ENCODE peak calls at places on chromosomes 1 and 21, in four cellular contexts. O is WTC11, L is K562, N is HepG2. T is an unnamed sample.
A peak's percentile ranks its signal among the peaks of the same experiment; 100 is the strongest.

GRCh38 chr1:39960461-39960958 is 5.6 kb downstream of the MFSD2A start:
- DNase-seq in L (peak; percentile 42), N (no peak), O (no peak), T (peak; percentile 58)

GRCh38 chr1:232980336-232980978 is 30.0 kb downstream of the NTPCR start:
- DNase-seq in N (no peak), O (peak; percentile 33), L (no peak), T (no peak)

GRCh38 chr1:96059276-96059675 is 662.3 kb upstream of the PTBP2 start:
- DNase-seq in L (no peak), N (no peak), O (no peak), T (no peak)

GRCh38 chr1:204560590-204560989 is 44.4 kb downstream of the MDM4 start:
- DNase-seq in O (no peak), N (no peak), L (no peak), T (no peak)

GRCh38 chr1:201360486-201360885 is 17.0 kb downstream of the TNNT2 start:
- DNase-seq in N (no peak), O (no peak), L (no peak), T (no peak)

GRCh38 chr21:45986316-45987051 is 4.9 kb downstream of the COL6A1 start:
- DNase-seq in N (no peak), O (peak; percentile 8), L (no peak), T (no peak)

GRCh38 chr1:235725493-235725892 is 75.9 kb upstream of the GNG4 start:
- DNase-seq in N (no peak), L (no peak), O (no peak), T (no peak)

GRCh38 chr1:192610114-192610958 is 25.6 kb upstream of the RGS13 start:
- DNase-seq in L (no peak), O (no peak), N (no peak), T (no peak)

GRCh38 chr1:25055045-25055780 is 125.1 kb upstream of the RUNX3 start:
- DNase-seq in L (no peak), N (no peak), O (no peak), T (no peak)

GRCh38 chr1:11943619-11944018 is 9.1 kb downstream of the PLOD1 start:
- DNase-seq in L (no peak), O (no peak), N (no peak), T (no peak)

GRCh38 chr1:99728494-99729235 is 37.8 kb downstream of the FRRS1 start:
- DNase-seq in O (peak; percentile 27), L (peak; percentile 62), N (peak; percentile 56), T (no peak)

GRCh38 chr1:39671433-39671792 is 494 bp downstream of the NT5C1A start:
- DNase-seq in O (peak; percentile 53), N (no peak), L (peak; percentile 29), T (no peak)

GRCh38 chr1:233281711-233282581 is 13.6 kb downstream of the PCNX2 start:
- DNase-seq in L (no peak), O (no peak), N (no peak), T (peak; percentile 38)

GRCh38 chr1:234645964-234646363 is 36.0 kb upstream of the IRF2BP2 start:
- DNase-seq in L (no peak), O (no peak), N (no peak), T (no peak)

GRCh38 chr1:234643850-234644134 is 33.8 kb upstream of the IRF2BP2 start:
- DNase-seq in N (no peak), L (no peak), O (no peak), T (no peak)

GRCh38 chr1:234644928-234645327 is 35.0 kb upstream of the IRF2BP2 start:
- DNase-seq in N (no peak), L (no peak), O (no peak), T (no peak)

GRCh38 chr1:234647245-234647644 is 37.3 kb upstream of the IRF2BP2 start:
- DNase-seq in O (no peak), N (no peak), L (no peak), T (no peak)

DNA sequence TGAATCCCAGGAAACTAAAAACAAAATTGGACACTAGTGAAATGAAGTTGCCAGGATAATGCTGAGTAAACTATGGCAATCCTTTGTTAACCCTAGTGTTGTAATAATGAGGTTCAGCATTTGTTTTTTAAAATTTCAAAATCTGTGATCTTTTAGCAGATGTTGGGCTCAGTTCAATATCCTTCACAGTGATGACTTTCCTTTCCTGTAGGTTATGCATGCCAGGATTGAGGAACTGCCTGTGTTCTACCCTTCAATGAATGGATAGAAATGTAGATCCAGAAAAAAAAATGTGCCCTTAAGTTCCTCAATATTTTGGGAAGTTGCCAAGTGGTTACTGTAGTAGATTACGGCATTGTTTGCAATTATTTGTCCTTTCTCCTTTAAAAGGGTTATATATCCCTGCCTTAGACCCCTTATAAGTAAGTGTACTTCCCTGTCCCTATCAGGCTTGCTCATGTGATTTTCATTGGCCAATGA is 35.5 kb upstream of the IRF2BP2 start:
- DNase-seq in O (no peak), N (no peak), L (peak; percentile 35), T (no peak)
- TF ChIP-seq CBFB in O (no peak), N (no peak), L (no peak), T (no peak)

GRCh38 chr1:111769517-111770146 is 13.9 kb downstream of the DDX20 start:
- DNase-seq in O (no peak), N (peak; percentile 65), L (peak; percentile 65), T (peak; percentile 44)
- TF ChIP-seq CREM in O (no peak), N (no peak), L (no peak), T (no peak)

GRCh38 chr1:243477676-243478075 is 221.8 kb downstream of the SDCCAG8 start:
- DNase-seq in L (no peak), O (no peak), N (no peak), T (no peak)
- TF ChIP-seq CBFB in L (no peak), O (no peak), N (no peak), T (no peak)

DNA sequence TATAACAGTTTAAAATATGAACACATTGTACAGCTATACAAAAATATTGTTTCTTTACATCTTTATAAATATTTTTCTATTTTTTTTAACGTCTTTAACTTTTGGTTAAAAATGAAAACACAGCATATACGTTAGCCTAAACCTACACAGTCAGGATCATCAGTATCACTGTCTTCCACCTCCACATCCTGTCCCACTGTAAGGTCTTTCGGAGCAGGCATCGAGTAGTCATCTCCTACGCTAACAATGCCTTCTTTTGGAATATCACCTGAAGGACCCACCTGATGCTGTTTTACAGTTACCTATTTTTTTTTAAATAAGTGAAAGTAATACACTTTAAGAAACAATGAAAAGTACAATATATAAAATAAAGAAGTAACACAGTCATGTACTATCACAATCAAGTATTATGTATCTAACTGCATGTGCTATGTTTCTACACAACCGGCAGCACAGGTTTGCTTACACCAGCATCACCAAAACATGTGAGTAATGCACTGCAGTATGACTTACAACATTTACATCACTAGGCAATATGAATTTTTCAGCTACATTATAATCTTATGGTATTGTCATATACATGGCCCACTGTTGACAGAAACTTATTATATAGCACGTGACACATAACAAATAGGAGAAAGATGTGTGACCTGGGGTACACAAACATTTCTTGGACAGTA is 254.4 kb downstream of the AKT3 start:
- DNase-seq in N (no peak), L (no peak), O (no peak), T (no peak)
- TF ChIP-seq CREM in N (no peak), L (no peak), O (no peak), T (no peak)

GRCh38 chr1:116506132-116507004 is 64.5 kb downstream of the CD58 start:
- DNase-seq in O (no peak), L (no peak), N (no peak), T (no peak)

GRCh38 chr1:116503535-116504307 is 67.1 kb downstream of the CD58 start:
- DNase-seq in N (no peak), L (peak; percentile 92), O (no peak), T (no peak)

GRCh38 chr1:116501870-116502244 is 69.0 kb downstream of the CD58 start:
- DNase-seq in O (no peak), L (no peak), N (no peak), T (no peak)

GRCh38 chr1:116502915-116503314 is 67.9 kb downstream of the CD58 start:
- DNase-seq in L (no peak), N (no peak), O (no peak), T (no peak)

DNA sequence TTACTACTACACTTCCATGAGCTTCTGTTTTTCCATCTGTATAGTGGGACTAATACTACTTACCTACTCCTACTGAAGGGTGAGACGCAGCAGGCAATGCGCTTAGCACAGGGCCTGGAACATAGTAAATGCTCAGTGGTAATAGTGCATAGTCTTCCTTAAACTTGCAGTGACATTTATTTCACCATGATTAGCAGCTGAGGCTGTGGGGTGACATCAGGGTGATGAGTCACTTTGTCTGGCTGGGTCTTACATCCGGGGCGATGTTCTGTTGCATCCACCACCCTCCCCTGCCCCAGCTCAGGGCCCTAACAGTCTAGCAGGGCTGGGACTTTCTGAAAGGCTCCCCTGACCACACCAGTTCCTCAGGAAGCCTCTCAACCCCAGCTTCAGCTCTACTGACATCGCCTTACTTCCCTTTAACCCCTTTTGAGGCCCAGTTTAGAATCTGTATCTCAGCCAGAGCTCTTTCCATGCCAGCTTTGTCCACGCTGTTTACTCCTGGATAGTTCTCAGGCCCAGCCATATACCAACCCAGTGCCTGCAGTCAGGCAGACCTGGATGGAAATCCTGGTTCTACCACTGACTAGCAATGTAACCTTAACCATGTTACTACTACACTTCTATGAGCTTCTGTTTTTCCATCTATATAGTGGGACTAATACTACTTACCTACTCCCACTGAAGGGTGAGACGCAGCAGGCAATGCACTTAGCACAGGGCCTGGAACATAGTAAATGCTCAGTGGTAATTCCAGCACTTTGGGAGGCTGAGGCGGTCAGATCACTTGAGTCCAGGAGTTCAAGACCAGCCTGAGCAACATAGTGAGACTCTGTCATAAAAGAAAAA is 66.3 kb downstream of the CD58 start:
- DNase-seq in L (peak; percentile 92), O (no peak), N (no peak), T (peak; percentile 91)
- TF ChIP-seq CBFB in L (no peak), O (no peak), N (no peak), T (peak; percentile 63)

GRCh38 chr21:43273016-43273707 is 104.4 kb downstream of the CRYAA start:
- DNase-seq in O (no peak), N (no peak), L (no peak), T (no peak)
- TF ChIP-seq CREM in O (no peak), N (no peak), L (no peak), T (no peak)

DNA sequence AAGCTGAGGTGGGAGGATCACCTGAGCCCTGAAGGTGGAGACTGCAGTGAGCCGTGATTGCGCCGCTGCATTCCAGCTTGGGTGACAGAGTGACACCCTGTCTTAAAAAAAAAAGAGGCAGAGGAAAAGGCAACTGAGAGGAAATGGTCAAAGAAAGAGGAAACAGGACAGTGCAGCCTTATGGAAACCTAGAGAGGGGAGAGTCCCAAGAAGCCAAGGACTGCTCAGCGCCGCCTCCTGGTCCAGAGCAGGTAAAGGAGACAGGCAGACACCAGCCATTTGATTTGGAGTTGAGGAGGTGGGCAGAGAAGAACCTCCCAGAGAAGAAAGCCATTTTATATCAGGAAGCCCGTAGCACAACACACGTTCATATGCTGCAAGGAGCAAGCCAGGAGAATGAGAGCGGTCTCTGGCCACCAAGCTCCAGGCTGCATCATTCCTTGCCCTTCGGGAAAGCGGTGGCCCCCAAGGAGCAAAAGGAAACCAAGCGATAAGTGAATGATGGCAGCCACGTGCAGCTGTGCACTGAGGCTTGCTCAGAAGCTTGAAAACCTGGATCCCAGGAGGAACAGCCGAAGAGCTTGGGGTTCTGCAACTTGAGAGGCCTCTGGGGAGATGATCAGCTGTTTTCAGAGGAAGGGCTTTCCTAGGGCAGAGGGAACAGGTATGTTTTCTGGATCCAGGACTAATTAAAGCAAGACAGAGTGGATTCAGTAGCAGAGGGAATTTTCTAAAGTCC is 33.7 kb downstream of the LRRC42 start:
- DNase-seq in L (no peak), O (no peak), N (no peak), T (no peak)
- TF ChIP-seq CBFB in L (no peak), O (no peak), N (no peak), T (no peak)